ENCODE peak calls at places on chromosomes 1 and 21, in six cellular contexts. Q is Peyer's patch, X is ovary, B is GM23248, W is mucosa of descending colon, N is fibroblast of lung. C is an unnamed sample. For H3K4me1 and H3K36me3, the result is how much of the 10 kb centered on the place peaks cover.

GRCh38 chr21:31753949-31754348 is 22.0 kb upstream of the SCAF4 start:
- DNase-seq in W (no peak), Q (no peak), B (no peak), N (no peak), X (no peak), C (no peak)

GRCh38 chr21:46188226-46189212 is 4.3 kb upstream of the SPATC1L start:
- DNase-seq in Q (peak), N (peak), W (no peak), B (peak), X (peak), C (no peak)

GRCh38 chr1:146019225-146020057 is 2.1 kb downstream of the HJV start:
- DNase-seq in W (peak), N (no peak), B (no peak), X (no peak), Q (no peak), C (no peak)

GRCh38 chr1:207606362-207606755 is 38.6 kb upstream of the CR1L start:
- DNase-seq in W (no peak), X (no peak), N (no peak), B (no peak), Q (no peak), C (no peak)

GRCh38 chr1:63698001-63698838 is 75.6 kb upstream of the ROR1 start:
- DNase-seq in X (no peak), W (no peak), B (peak), Q (no peak), N (peak), C (peak)

GRCh38 chr1:111990878-111991760 is 1.7 kb upstream of the KCND3 start:
- DNase-seq in Q (peak), X (peak), N (peak), B (peak), W (peak), C (peak)

GRCh38 chr1:64745986-64746940 is 1.4 kb downstream of the RAVER2 start:
- DNase-seq in W (no peak), B (no peak), N (no peak), X (no peak), Q (no peak), C (peak)

GRCh38 chr1:205842177-205842576 is 7.8 kb downstream of the PM20D1 start:
- DNase-seq in Q (no peak), X (no peak), W (no peak), N (no peak), B (no peak), C (no peak)

GRCh38 chr1:22267413-22268257 is 124.7 kb upstream of the WNT4 start:
- DNase-seq in W (peak), N (no peak), X (no peak), B (no peak), Q (no peak), C (no peak)

GRCh38 chr1:179807691-179808485 is 64.8 kb downstream of the FAM163A start:
- DNase-seq in B (peak), N (peak), W (no peak), Q (no peak), X (no peak), C (no peak)
- H3K4me1 ChIP-seq in B (under half), N (under half), W (under half), Q (under half), X (under half), C (under half)

GRCh38 chr1:19377812-19378718 is 65.9 kb downstream of the SLC66A1 start:
- DNase-seq in X (no peak), B (no peak), W (no peak), Q (no peak), N (no peak), C (no peak)
- H3K36me3 ChIP-seq in X (under half), B (under half), W (under half), Q (half or more), N (under half), C (under half)

DNA sequence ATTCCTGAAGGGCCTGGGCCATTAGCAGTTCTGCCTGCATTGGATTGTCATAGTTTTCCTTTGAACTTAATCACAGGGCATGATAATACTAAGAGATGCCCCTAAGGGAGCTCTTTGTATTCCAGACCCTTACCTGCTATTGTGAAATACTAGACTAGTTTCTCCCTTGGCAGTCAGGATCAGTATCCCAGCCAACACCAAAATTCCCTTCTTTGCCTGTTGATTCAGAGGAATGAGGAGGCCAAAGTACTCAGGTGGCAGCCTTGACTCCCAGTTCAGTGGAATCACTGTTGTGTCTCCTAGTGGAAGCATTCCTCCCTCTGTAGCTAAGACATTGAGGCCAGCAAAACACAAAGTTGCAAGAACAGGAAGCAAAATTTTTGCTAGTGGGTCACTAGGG is 20.7 kb downstream of the SLAMF7 start:
- DNase-seq in Q (no peak), W (no peak), X (no peak), B (no peak), N (no peak), C (no peak)
- H3K4me1 ChIP-seq in Q (under half), W (under half), X (under half), B (under half), N (under half), C (under half)

GRCh38 chr1:171532520-171532919 is 47.2 kb downstream of the PRRC2C start:
- DNase-seq in W (no peak), B (no peak), N (no peak), Q (no peak), X (no peak), C (no peak)
- H3K36me3 ChIP-seq in W (under half), B (half or more), N (under half), Q (half or more), X (under half), C (half or more)

GRCh38 chr1:10784998-10785854 is 11.2 kb downstream of the CASZ1 start:
- DNase-seq in N (no peak), W (no peak), B (no peak), X (no peak), Q (no peak), C (no peak)
- H3K4me1 ChIP-seq in N (under half), W (under half), B (under half), X (under half), Q (under half), C (under half)

GRCh38 chr1:226977288-226977972 is 37.3 kb downstream of the COQ8A start:
- DNase-seq in Q (no peak), W (no peak), X (peak), B (no peak), N (no peak), C (no peak)
- H3K36me3 ChIP-seq in Q (under half), W (under half), X (under half), B (under half), N (under half), C (under half)

DNA sequence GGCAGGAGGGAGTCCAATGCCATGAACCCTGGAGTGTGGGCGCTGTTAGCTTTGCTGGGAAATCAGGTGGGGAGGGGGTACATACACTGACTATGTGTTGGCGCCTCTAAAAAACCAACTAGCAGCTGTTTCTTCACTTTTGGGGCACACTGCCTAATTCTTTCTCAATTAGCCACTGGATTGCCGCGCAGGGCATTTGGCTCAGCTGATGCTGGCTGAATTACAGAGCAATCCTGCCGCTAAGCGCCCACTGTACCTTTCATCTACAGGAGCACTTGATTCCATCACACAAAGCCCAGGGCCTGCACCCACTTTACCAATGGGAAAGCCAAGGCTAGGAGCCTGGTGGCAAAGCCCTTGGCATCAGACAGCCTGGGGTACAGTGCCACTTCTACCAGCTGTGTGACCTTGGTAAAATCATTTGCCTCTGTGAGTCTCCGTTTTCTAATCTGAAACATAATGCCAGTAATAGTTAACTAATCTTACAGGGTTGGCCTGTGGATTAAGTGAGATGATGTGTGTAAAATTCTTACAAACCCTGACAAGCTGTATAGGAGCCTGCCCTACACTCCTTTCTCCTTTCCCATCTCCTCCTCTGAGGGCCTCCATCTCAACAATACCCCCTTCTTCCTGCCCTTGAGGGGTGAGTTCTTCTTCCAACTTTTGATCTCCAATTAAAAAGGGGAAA is 59.0 kb downstream of the UBE2T start:
- DNase-seq in X (no peak), W (no peak), B (no peak), Q (peak), N (no peak), C (no peak)
- H3K4me1 ChIP-seq in X (under half), W (under half), B (half or more), Q (under half), N (under half), C (under half)

GRCh38 chr21:42849759-42850412 is 29.5 kb downstream of the WDR4 start:
- DNase-seq in X (no peak), Q (no peak), B (no peak), N (no peak), W (peak), C (no peak)

GRCh38 chr21:42850463-42850862 is 28.9 kb downstream of the WDR4 start:
- DNase-seq in X (no peak), Q (no peak), B (no peak), N (no peak), W (peak), C (no peak)

GRCh38 chr21:42848932-42849758 is 30.2 kb downstream of the WDR4 start:
- DNase-seq in Q (no peak), N (no peak), W (peak), X (no peak), B (no peak), C (no peak)

GRCh38 chr21:42851812-42852665 is 27.3 kb downstream of the WDR4 start:
- DNase-seq in W (no peak), X (no peak), Q (no peak), B (no peak), N (no peak), C (no peak)

DNA sequence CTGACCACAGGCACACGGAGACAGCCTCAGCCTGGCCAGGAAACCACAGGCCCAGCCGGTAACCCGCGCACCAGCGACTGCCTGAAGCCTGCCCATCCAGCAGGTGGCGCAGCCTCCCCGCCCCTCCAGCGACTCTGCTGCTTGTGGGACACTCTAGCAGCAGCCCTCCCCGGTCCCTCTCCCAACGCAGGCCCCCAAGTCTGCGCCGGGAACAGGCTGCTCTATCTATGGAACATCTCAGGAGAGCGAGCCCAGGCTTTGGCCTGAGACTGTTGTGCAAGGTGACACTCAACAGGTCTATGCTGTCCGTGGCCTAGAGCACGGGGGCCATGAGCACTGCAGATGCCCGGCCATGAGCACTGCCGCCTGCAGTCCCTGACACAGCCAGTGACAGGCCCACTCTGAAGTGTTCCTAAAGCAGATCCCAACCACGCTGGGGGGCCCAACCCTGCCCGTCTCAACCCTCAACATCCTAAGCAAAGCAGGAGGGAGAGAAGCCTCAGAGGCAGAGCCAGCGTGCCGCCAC is 28.4 kb downstream of the WDR4 start:
- DNase-seq in N (no peak), X (no peak), Q (peak), B (peak), W (peak), C (no peak)
- H3K36me3 ChIP-seq in N (under half), X (under half), Q (half or more), B (under half), W (under half), C (under half)